ENCODE peak calls at places on chromosomes 2 and 18, in seven cellular contexts. W is effector memory CD8-positive, alpha-beta T cell; M is NB4; Y is AG10803; T is stimulated activated CD4-positive, alpha-beta T cell treated with anti-CD3 and anti-CD28 coated beads, Interleukin-2, amount 100 ng/mL, for 4 hours; U is astrocyte of the hippocampus; H is non-pigmented ciliary epithelial cell. I is an unnamed sample.

GRCh38 chr2:218859556-218859993 is at the start of gene WNT6:
- DNase-seq in T (no peak), W (no peak), H (no peak), M (peak; percentile 49), Y (no peak), U (no peak), I (peak; percentile 44)

GRCh38 chr18:7064346-7064745 is 53.3 kb downstream of the LAMA1 start:
- DNase-seq in H (no peak), U (no peak), W (no peak), M (no peak), T (no peak), Y (no peak), I (no peak)

GRCh38 chr2:71713581-71714580 is 260.5 kb downstream of the DYSF start:
- DNase-seq in Y (peak; percentile 62), H (no peak), U (peak; percentile 17), M (no peak), W (no peak), T (no peak), I (no peak)

GRCh38 chr2:173359231-173359630 is 4.6 kb downstream of the CDCA7 start:
- DNase-seq in U (peak; percentile 61), M (peak; percentile 91), W (no peak), T (no peak), H (no peak), Y (peak; percentile 12), I (no peak)

GRCh38 chr2:237866119-237866621 is 6.7 kb downstream of the RAMP1 start:
- DNase-seq in U (peak; percentile 79), W (no peak), H (peak; percentile 58), T (no peak), Y (peak; percentile 16), M (no peak), I (no peak)

GRCh38 chr18:76491801-76492668 is 3.0 kb downstream of the ZNF516 start:
- DNase-seq in Y (no peak), T (no peak), H (no peak), W (no peak), M (peak; percentile 65), U (peak; percentile 69), I (peak; percentile 23)

GRCh38 chr2:33903237-33903636 is 304.1 kb upstream of the FAM98A start:
- DNase-seq in U (no peak), M (peak; percentile 27), W (no peak), T (no peak), H (no peak), Y (no peak), I (no peak)

GRCh38 chr2:237966250-237966564 is 607 bp upstream of the UBE2F start:
- DNase-seq in Y (no peak), U (no peak), T (no peak), H (no peak), M (no peak), W (no peak), I (no peak)

GRCh38 chr2:241863021-241863954 is 4.6 kb upstream of the PDCD1 start:
- DNase-seq in W (no peak), U (no peak), Y (no peak), H (no peak), T (peak; percentile 38), M (peak; percentile 57), I (peak; percentile 20)

GRCh38 chr2:43356774-43357173 is 130.4 kb upstream of the ZFP36L2 start:
- DNase-seq in H (no peak), T (no peak), M (no peak), U (peak; percentile 57), Y (peak; percentile 56), W (no peak), I (no peak)

GRCh38 chr2:177187631-177188312 is 24.8 kb upstream of the HNRNPA3 start:
- DNase-seq in W (no peak), H (no peak), M (peak; percentile 62), U (no peak), T (no peak), Y (peak; percentile 81), I (no peak)

I was measured in pancreas.